ENCODE peak calls at places on chromosomes 12 and 14, in five cellular contexts. C is PC-9, H is lower lobe of right lung, B is adrenal gland, N is ovary. V is an unnamed sample.

GRCh38 chr12:92085040-92085439 is 60.6 kb downstream of the BTG1 start:
- DNase-seq in C (no peak), H (no peak), B (no peak), N (no peak), V (no peak)

GRCh38 chr14:54493293-54493692 is 4.5 kb upstream of the GMFB start:
- DNase-seq in C (no peak), H (no peak), B (no peak), N (peak; percentile 31), V (no peak)

GRCh38 chr12:130163461-130164215 is 1.4 kb downstream of the FZD10 start:
- DNase-seq in C (no peak), H (no peak), B (no peak), N (no peak), V (no peak)

GRCh38 chr14:24816929-24817637 is 183.1 kb upstream of the GZMB start:
- DNase-seq in C (no peak), H (no peak), B (no peak), N (no peak), V (no peak)

GRCh38 chr14:64195194-64195593 is 99.0 kb downstream of the ESR2 start:
- DNase-seq in C (no peak), H (no peak), B (no peak), N (no peak), V (no peak)

GRCh38 chr14:30754778-30755177 is 119.6 kb upstream of the COCH start:
- DNase-seq in C (no peak), H (no peak), B (no peak), N (no peak), V (no peak)

GRCh38 chr12:113041560-113041959 is 15.0 kb upstream of the DTX1 start:
- DNase-seq in C (no peak), H (no peak), B (no peak), N (no peak), V (no peak)

GRCh38 chr14:24952851-24953666 is 96.9 kb downstream of the STXBP6 start:
- DNase-seq in C (no peak), H (no peak), B (no peak), N (no peak), V (no peak)

GRCh38 chr12:2083008-2083407 is 30.2 kb downstream of the CACNA1C start:
- DNase-seq in C (no peak), H (no peak), B (no peak), N (no peak), V (no peak)

GRCh38 chr12:103160622-103161021 is 203.1 kb downstream of the ASCL1 start:
- DNase-seq in C (no peak), H (no peak), B (no peak), N (no peak), V (no peak)

GRCh38 chr12:102059343-102059742 is 2.4 kb downstream of the WASHC3 start:
- DNase-seq in C (no peak), H (no peak), B (no peak), N (no peak), V (no peak)

GRCh38 chr12:121800694-121801600 is 2.9 kb upstream of the SETD1B start:
- DNase-seq in C (peak; percentile 50), H (peak; percentile 88), B (peak; percentile 73), N (peak; percentile 76), V (no peak)

GRCh38 chr12:110280784-110281548 is at the start of gene ATP2A2:
- DNase-seq in C (peak; percentile 90), H (peak; percentile 94), B (peak; percentile 91), N (peak; percentile 92), V (peak; percentile 93)

GRCh38 chr14:64467131-64467530 is 1.8 kb downstream of the AKAP5 start:
- DNase-seq in C (no peak), H (no peak), B (no peak), N (no peak), V (no peak)

GRCh38 chr12:53025250-53025649 is 19.0 kb downstream of the EIF4B start:
- DNase-seq in C (no peak), H (no peak), B (no peak), N (no peak), V (no peak)

GRCh38 chr12:121364657-121365265 is 12.6 kb upstream of the ANAPC5 start:
- DNase-seq in C (no peak), H (no peak), B (no peak), N (no peak), V (no peak)

GRCh38 chr12:119245904-119246494 is 67.3 kb downstream of the HSPB8 start:
- DNase-seq in C (no peak), H (no peak), B (no peak), N (no peak), V (no peak)

GRCh38 chr12:19138551-19139344 is 9.2 kb downstream of the PLEKHA5 start:
- DNase-seq in C (no peak), H (no peak), B (no peak), N (no peak), V (no peak)

GRCh38 chr14:96162741-96163140 is 41.9 kb upstream of the BDKRB2 start:
- DNase-seq in C (no peak), H (no peak), B (no peak), N (no peak), V (no peak)

GRCh38 chr14:73903028-73903427 is 16.4 kb downstream of the ZNF410 start:
- DNase-seq in C (no peak), H (no peak), B (no peak), N (no peak), V (no peak)

GRCh38 chr14:67673451-67673850 is 981 bp downstream of the VTI1B start:
- DNase-seq in C (no peak), H (no peak), B (no peak), N (no peak), V (no peak)

GRCh38 chr14:98368214-98368613 is 903.8 kb downstream of the BCL11B start:
- DNase-seq in C (no peak), H (no peak), B (no peak), N (no peak), V (no peak)

GRCh38 chr12:15707516-15708199 is 81.5 kb downstream of the EPS8 start:
- DNase-seq in C (no peak), H (no peak), B (no peak), N (no peak), V (no peak)

GRCh38 chr12:110733089-110733715 is 9.5 kb downstream of the PPP1CC start:
- DNase-seq in C (no peak), H (no peak), B (no peak), N (peak; percentile 26), V (no peak)

GRCh38 chr14:22691171-22691570 is 47.0 kb upstream of the OR6J1 start:
- DNase-seq in C (no peak), H (no peak), B (no peak), N (no peak), V (no peak)

GRCh38 chr12:69091447-69092022 is 147.8 kb upstream of the CPSF6 start:
- DNase-seq in C (no peak), H (no peak), B (no peak), N (no peak), V (no peak)

GRCh38 chr12:46459111-46459510 is 86.5 kb upstream of the SLC38A2 start:
- DNase-seq in C (no peak), H (no peak), B (no peak), N (no peak), V (no peak)

GRCh38 chr12:14924541-14924940 is 13.8 kb downstream of the ERP27 start:
- DNase-seq in C (no peak), H (no peak), B (no peak), N (no peak), V (no peak)

GRCh38 chr12:103326190-103326589 is 169.6 kb downstream of the C12orf42 start:
- DNase-seq in C (no peak), H (no peak), B (no peak), N (no peak), V (no peak)

GRCh38 chr12:120869376-120869775 is 34.8 kb downstream of the SPPL3 start:
- DNase-seq in C (no peak), H (no peak), B (no peak), N (no peak), V (no peak)

GRCh38 chr12:97194551-97194950 is 268.1 kb upstream of the RMST start:
- DNase-seq in C (no peak), H (no peak), B (no peak), N (no peak), V (no peak)

GRCh38 chr12:93279849-93280412 is 97.8 kb upstream of the NUDT4 start:
- DNase-seq in C (peak; percentile 6), H (no peak), B (no peak), N (no peak), V (no peak)

GRCh38 chr12:90951418-90952110 is 3.4 kb downstream of the CCER1 start:
- DNase-seq in C (no peak), H (no peak), B (no peak), N (no peak), V (no peak)

GRCh38 chr12:57803317-57803893 is 15.1 kb downstream of the AVIL start:
- DNase-seq in C (peak; percentile 24), H (no peak), B (peak; percentile 27), N (peak; percentile 58), V (no peak)

GRCh38 chr12:6667559-6668210 is 4.8 kb upstream of the ING4 start:
- DNase-seq in C (peak; percentile 18), H (no peak), B (no peak), N (no peak), V (no peak)
- H3K4me1 ChIP-seq in C (no peaks in the 10 kb centered on the region), H (no peaks in the 10 kb centered on the region), B (no peaks in the 10 kb centered on the region), N (peaks cover 1% of the 10 kb centered on the region), V (no peaks in the 10 kb centered on the region)

GRCh38 chr14:104739546-104740516 is 13.1 kb upstream of the SIVA1 start:
- DNase-seq in C (no peak), H (no peak), B (no peak), N (no peak), V (no peak)
- H3K4me3 ChIP-seq in C (no peak overlapping the region), H (no peak overlapping the region), B (no peak overlapping the region), N (no peak overlapping the region), V (no peak overlapping the region)

GRCh38 chr12:56590237-56590830 is 39.8 kb downstream of the BAZ2A start:
- DNase-seq in C (no peak), H (no peak), B (no peak), N (no peak), V (no peak)
- TF ChIP-seq CTCF in C (peak; percentile 28), H (peak; percentile 20), B (no peak), N (no peak), V (no peak)

GRCh38 chr14:69643430-69644200 is 32.2 kb downstream of the SUSD6 start:
- DNase-seq in C (peak; percentile 88), H (peak; percentile 63), B (peak; percentile 72), N (peak; percentile 50), V (peak; percentile 28)

GRCh38 chr14:69648480-69649414 is 37.4 kb downstream of the SUSD6 start:
- DNase-seq in C (no peak), H (no peak), B (no peak), N (no peak), V (no peak)

GRCh38 chr14:69640931-69641330 is 29.5 kb downstream of the SUSD6 start:
- DNase-seq in C (no peak), H (no peak), B (no peak), N (no peak), V (no peak)

GRCh38 chr14:69647216-69647615 is 35.8 kb downstream of the SUSD6 start:
- DNase-seq in C (no peak), H (no peak), B (no peak), N (peak; percentile 43), V (no peak)

GRCh38 chr14:69644814-69645213 is 33.4 kb downstream of the SUSD6 start:
- DNase-seq in C (no peak), H (no peak), B (no peak), N (no peak), V (no peak)
- H3K4me1 ChIP-seq in C (peaks cover 55% of the 10 kb centered on the region), H (peaks cover 68% of the 10 kb centered on the region), B (peaks cover 51% of the 10 kb centered on the region), N (peaks cover 14% of the 10 kb centered on the region), V (peaks cover 16% of the 10 kb centered on the region)

V was measured in ascending aorta.